ENCODE peak calls at places on chromosomes 7 and 10, in five cellular contexts. L, J, T, V and C are unnamed samples.

GRCh38 chr7:113809591-113809990 is 109.2 kb downstream of the PPP1R3A start:
- DNase-seq in L (no peak), V (no peak), T (no peak), J (no peak), C (no peak)

GRCh38 chr10:127309609-127310008 is 113.2 kb upstream of the INSYN2A start:
- DNase-seq in V (no peak), J (no peak), L (no peak), T (no peak), C (no peak)

GRCh38 chr7:103915958-103916357 is 73.5 kb downstream of the RELN start:
- DNase-seq in L (no peak), J (no peak), T (no peak), V (no peak), C (no peak)

GRCh38 chr10:123109466-123109865 is 26.3 kb upstream of the HMX3 start:
- DNase-seq in T (no peak), V (no peak), L (no peak), J (no peak), C (no peak)

GRCh38 chr7:4208586-4208985 is 473.5 kb upstream of the FOXK1 start:
- DNase-seq in T (no peak), V (no peak), J (no peak), L (no peak), C (no peak)

GRCh38 chr10:5809541-5810154 is 3.6 kb downstream of the GDI2 start:
- DNase-seq in L (no peak), T (no peak), V (no peak), J (no peak), C (no peak)

GRCh38 chr7:132930881-132931280 is 151.0 kb downstream of the CHCHD3 start:
- DNase-seq in J (peak), L (no peak), T (no peak), V (no peak), C (no peak)

GRCh38 chr10:61284222-61284890 is 168.8 kb downstream of the TMEM26 start:
- DNase-seq in J (no peak), T (no peak), L (no peak), V (no peak), C (no peak)

GRCh38 chr7:41005381-41005901 is 697.4 kb downstream of the INHBA start:
- DNase-seq in V (no peak), T (no peak), J (no peak), L (no peak), C (no peak)

GRCh38 chr10:111360260-111360925 is 283.6 kb downstream of the ADRA2A start:
- DNase-seq in V (peak), J (peak), L (no peak), T (peak), C (no peak)

GRCh38 chr7:65832281-65832680 is 40.6 kb upstream of the VKORC1L1 start:
- DNase-seq in V (peak), J (peak), T (peak), L (no peak), C (no peak)

GRCh38 chr7:36306722-36307121 is 82.9 kb upstream of the ANLN start:
- DNase-seq in J (no peak), T (no peak), L (no peak), V (no peak), C (no peak)

GRCh38 chr7:1919539-1920265 is 249.6 kb downstream of the ELFN1 start:
- DNase-seq in V (peak), J (no peak), T (peak), L (no peak), C (no peak)

GRCh38 chr7:113113912-113114311 is 4.4 kb downstream of the SMIM30 start:
- DNase-seq in T (no peak), L (no peak), V (no peak), J (peak), C (no peak)

GRCh38 chr7:37927739-37928444 is 7.5 kb downstream of the EPDR1 start:
- DNase-seq in V (no peak), T (no peak), L (no peak), J (no peak), C (no peak)

GRCh38 chr10:1564791-1565190 is 172.5 kb downstream of the ADARB2 start:
- DNase-seq in J (no peak), V (no peak), L (no peak), T (no peak), C (no peak)

GRCh38 chr7:15489383-15489782 is 72.4 kb downstream of the AGMO start:
- DNase-seq in L (no peak), T (no peak), V (no peak), J (no peak), C (no peak)

GRCh38 chr10:106705576-106706526 is 458.7 kb downstream of the SORCS1 start:
- DNase-seq in L (peak), J (peak), T (peak), V (peak), C (peak)

GRCh38 chr10:22245567-22245966 is 27.8 kb upstream of the EBLN1 start:
- DNase-seq in J (peak), V (no peak), L (no peak), T (no peak), C (no peak)

GRCh38 chr10:96716396-96716795 is 3.9 kb downstream of the PIK3AP1 start:
- DNase-seq in J (no peak), T (no peak), V (no peak), L (no peak), C (no peak)

GRCh38 chr7:27899601-27900000 is 159.6 kb downstream of the TAX1BP1 start:
- DNase-seq in V (peak), J (no peak), L (no peak), T (no peak), C (no peak)

GRCh38 chr7:67387851-67388250 is 391.2 kb downstream of the TYW1 start:
- DNase-seq in L (no peak), T (no peak), J (no peak), V (no peak), C (no peak)

GRCh38 chr10:132109341-132110072 is 43.8 kb downstream of the JAKMIP3 start:
- DNase-seq in T (peak), J (peak), L (no peak), V (no peak), C (peak)

GRCh38 chr7:127638197-127638596 is 13.8 kb upstream of the SND1 start:
- DNase-seq in T (no peak), J (no peak), L (no peak), V (no peak), C (no peak)

GRCh38 chr10:31936933-31937332 is 8.3 kb upstream of the ARHGAP12 start:
- DNase-seq in J (no peak), V (no peak), L (no peak), T (no peak), C (no peak)

GRCh38 chr7:17939111-17939669 is 1.1 kb downstream of the SNX13 start:
- DNase-seq in J (no peak), V (no peak), T (no peak), L (no peak), C (no peak)

GRCh38 chr7:124489082-124489819 is 276.3 kb downstream of the GPR37 start:
- DNase-seq in V (no peak), J (no peak), L (no peak), T (no peak), C (no peak)

GRCh38 chr10:28677889-28678686 is 767 bp downstream of the BAMBI start:
- DNase-seq in L (peak), T (peak), J (peak), V (peak), C (peak)

GRCh38 chr10:53314856-53315255 is 542.3 kb upstream of the MBL2 start:
- DNase-seq in T (no peak), L (no peak), J (no peak), V (no peak), C (no peak)